ENCODE peak calls at places on chromosome 4, in nine cellular contexts. A is CD8-positive, alpha-beta memory T cell; C is non-pigmented ciliary epithelial cell; V is kidney; U is iPS-NIHi11; F is progenitor cell of endocrine pancreas; T is A172; B is AG09309; Z is activated CD4-positive, alpha-beta T cell treated with anti-CD3 and anti-CD28 coated beads for 1 hour. R is an unnamed sample.

GRCh38 chr4:110615366-110616161 is 7.3 kb downstream of the PITX2 start:
- DNase-seq in F (no peak), A (no peak), U (peak), V (peak), Z (no peak), T (no peak), C (no peak), B (no peak), R (no peak)

GRCh38 chr4:1244081-1244977 is 4.6 kb downstream of the CTBP1 start:
- DNase-seq in T (no peak), A (no peak), C (no peak), Z (no peak), B (no peak), F (peak), V (peak), U (no peak), R (no peak)

GRCh38 chr4:187739771-187740170 is 255.8 kb upstream of the ZFP42 start:
- DNase-seq in V (no peak), F (no peak), U (no peak), C (no peak), A (no peak), Z (no peak), B (no peak), T (peak), R (no peak)

GRCh38 chr4:160701671-160702070 is 1462.1 kb downstream of the FSTL5 start:
- DNase-seq in B (no peak), C (no peak), A (no peak), V (no peak), F (no peak), Z (no peak), T (no peak), U (no peak), R (no peak)

GRCh38 chr4:158769175-158769831 is 477 bp downstream of the FNIP2 start:
- DNase-seq in A (peak), U (peak), F (peak), V (peak), C (no peak), B (no peak), Z (peak), T (no peak), R (peak)

GRCh38 chr4:148986951-148987350 is 544.7 kb upstream of the NR3C2 start:
- DNase-seq in V (no peak), T (peak), C (no peak), U (no peak), A (no peak), B (no peak), Z (no peak), F (no peak), R (no peak)

GRCh38 chr4:153335665-153336064 is 8.8 kb upstream of the MND1 start:
- DNase-seq in C (no peak), T (no peak), B (no peak), F (no peak), U (no peak), Z (no peak), V (no peak), A (no peak), R (no peak)

GRCh38 chr4:48905363-48906015 is 1.1 kb downstream of the OCIAD2 start:
- DNase-seq in B (no peak), F (no peak), A (no peak), C (no peak), T (peak), Z (no peak), V (no peak), U (peak), R (no peak)

GRCh38 chr4:62014982-62015739 is 815.0 kb downstream of the ADGRL3 start:
- DNase-seq in U (no peak), C (no peak), B (no peak), F (no peak), A (no peak), V (no peak), T (peak), Z (no peak), R (no peak)

GRCh38 chr4:107391009-107391629 is 328.9 kb downstream of the PAPSS1 start:
- DNase-seq in B (no peak), A (no peak), Z (no peak), U (no peak), F (no peak), C (no peak), T (no peak), V (no peak), R (no peak)

GRCh38 chr4:126748736-126749135 is 884.0 kb upstream of the INTU start:
- DNase-seq in B (no peak), Z (no peak), U (no peak), A (no peak), C (no peak), F (no peak), V (no peak), T (peak), R (no peak)

GRCh38 chr4:176910646-176911045 is 117.9 kb upstream of the VEGFC start:
- DNase-seq in T (no peak), B (no peak), C (no peak), A (no peak), V (no peak), U (no peak), Z (no peak), F (no peak), R (no peak)

GRCh38 chr4:10810411-10810810 is 125.8 kb upstream of the CLNK start:
- DNase-seq in U (no peak), B (no peak), Z (no peak), A (no peak), C (no peak), T (no peak), V (no peak), F (no peak), R (no peak)

GRCh38 chr4:107183155-107183774 is 147.2 kb upstream of the DKK2 start:
- DNase-seq in F (no peak), C (peak), Z (no peak), T (peak), A (no peak), B (peak), U (peak), V (no peak), R (peak)

GRCh38 chr4:26458104-26458503 is 32.2 kb downstream of the CCKAR start:
- DNase-seq in Z (no peak), F (no peak), V (no peak), T (no peak), C (peak), B (peak), A (peak), U (no peak), R (no peak)